ENCODE peak calls at places on chromosomes 11 and 22, in seven cellular contexts. One of them, this sample, is unnamed.
A peak's percentile ranks its signal among the peaks of the same experiment; 100 is the strongest.

GRCh38 chr11:71496421-71496820 is 30.6 kb upstream of the KRTAP5-7 start:
- DNase-seq in heart right ventricle: no peak
- DNase-seq in foreskin fibroblast: no peak
- DNase-seq in Caco-2: peak; percentile 33
- DNase-seq in HCT116: no peak
- DNase-seq in psoas muscle: no peak
- DNase-seq in fibroblast of lung: no peak
- DNase-seq in this sample: no peak

GRCh38 chr22:31248138-31248745 is 36.1 kb downstream of the LIMK2 start:
- DNase-seq in heart right ventricle: peak; percentile 81
- DNase-seq in foreskin fibroblast: peak; percentile 85
- DNase-seq in Caco-2: peak; percentile 82
- DNase-seq in HCT116: no peak
- DNase-seq in psoas muscle: peak; percentile 77
- DNase-seq in fibroblast of lung: peak; percentile 97
- DNase-seq in this sample: peak; percentile 97

GRCh38 chr11:19740586-19740985 is 27.9 kb downstream of the NAV2 start:
- DNase-seq in heart right ventricle: no peak
- DNase-seq in foreskin fibroblast: no peak
- DNase-seq in Caco-2: no peak
- DNase-seq in HCT116: no peak
- DNase-seq in psoas muscle: no peak
- DNase-seq in fibroblast of lung: no peak
- DNase-seq in this sample: no peak

GRCh38 chr11:59144096-59144495 is 1.4 kb downstream of the FAM111A start:
- DNase-seq in heart right ventricle: no peak
- DNase-seq in foreskin fibroblast: no peak
- DNase-seq in Caco-2: no peak
- DNase-seq in HCT116: no peak
- DNase-seq in psoas muscle: no peak
- DNase-seq in fibroblast of lung: no peak
- DNase-seq in this sample: no peak

GRCh38 chr11:60765355-60765754 is 8.7 kb downstream of the MS4A15 start:
- DNase-seq in heart right ventricle: no peak
- DNase-seq in foreskin fibroblast: no peak
- DNase-seq in Caco-2: no peak
- DNase-seq in HCT116: no peak
- DNase-seq in psoas muscle: no peak
- DNase-seq in fibroblast of lung: no peak
- DNase-seq in this sample: peak; percentile 27

GRCh38 chr11:119791047-119791446 is 62.0 kb upstream of the NECTIN1 start:
- DNase-seq in heart right ventricle: no peak
- DNase-seq in foreskin fibroblast: no peak
- DNase-seq in Caco-2: peak; percentile 40
- DNase-seq in HCT116: no peak
- DNase-seq in psoas muscle: no peak
- DNase-seq in fibroblast of lung: no peak
- DNase-seq in this sample: no peak

GRCh38 chr11:93842461-93842860 is 8.0 kb downstream of the VSTM5 start:
- DNase-seq in heart right ventricle: no peak
- DNase-seq in foreskin fibroblast: peak; percentile 18
- DNase-seq in Caco-2: no peak
- DNase-seq in HCT116: peak; percentile 67
- DNase-seq in psoas muscle: no peak
- DNase-seq in fibroblast of lung: peak; percentile 95
- DNase-seq in this sample: peak; percentile 91

GRCh38 chr11:94077568-94078293 is 50.9 kb upstream of the PANX1 start:
- DNase-seq in heart right ventricle: no peak
- DNase-seq in foreskin fibroblast: no peak
- DNase-seq in Caco-2: no peak
- DNase-seq in HCT116: no peak
- DNase-seq in psoas muscle: no peak
- DNase-seq in fibroblast of lung: no peak
- DNase-seq in this sample: no peak

GRCh38 chr11:106281455-106282173 is 204.2 kb downstream of the AASDHPPT start:
- DNase-seq in heart right ventricle: no peak
- DNase-seq in foreskin fibroblast: peak; percentile 83
- DNase-seq in Caco-2: no peak
- DNase-seq in HCT116: peak; percentile 18
- DNase-seq in psoas muscle: no peak
- DNase-seq in fibroblast of lung: peak; percentile 92
- DNase-seq in this sample: peak; percentile 95

GRCh38 chr11:82899191-82899820 is 924 bp downstream of the PRCP start:
- DNase-seq in heart right ventricle: no peak
- DNase-seq in foreskin fibroblast: no peak
- DNase-seq in Caco-2: no peak
- DNase-seq in HCT116: no peak
- DNase-seq in psoas muscle: no peak
- DNase-seq in fibroblast of lung: no peak
- DNase-seq in this sample: no peak

GRCh38 chr11:34633990-34634725 is 13.3 kb downstream of the EHF start:
- DNase-seq in heart right ventricle: no peak
- DNase-seq in foreskin fibroblast: no peak
- DNase-seq in Caco-2: no peak
- DNase-seq in HCT116: no peak
- DNase-seq in psoas muscle: no peak
- DNase-seq in fibroblast of lung: peak; percentile 45
- DNase-seq in this sample: peak; percentile 76

GRCh38 chr22:34800265-34800664 is 265.7 kb upstream of the ISX start:
- DNase-seq in heart right ventricle: peak; percentile 24
- DNase-seq in foreskin fibroblast: no peak
- DNase-seq in Caco-2: no peak
- DNase-seq in HCT116: no peak
- DNase-seq in psoas muscle: no peak
- DNase-seq in fibroblast of lung: peak; percentile 64
- DNase-seq in this sample: no peak

GRCh38 chr11:72724851-72725730 is 27.1 kb downstream of the ARAP1 start:
- DNase-seq in heart right ventricle: peak; percentile 78
- DNase-seq in foreskin fibroblast: peak; percentile 67
- DNase-seq in Caco-2: peak; percentile 83
- DNase-seq in HCT116: peak; percentile 71
- DNase-seq in psoas muscle: peak; percentile 65
- DNase-seq in fibroblast of lung: peak; percentile 71
- DNase-seq in this sample: peak; percentile 87

GRCh38 chr11:112715091-112715490 is 246.1 kb upstream of the NCAM1 start:
- DNase-seq in heart right ventricle: no peak
- DNase-seq in foreskin fibroblast: no peak
- DNase-seq in Caco-2: no peak
- DNase-seq in HCT116: no peak
- DNase-seq in psoas muscle: no peak
- DNase-seq in fibroblast of lung: peak; percentile 2
- DNase-seq in this sample: no peak

GRCh38 chr22:22693531-22693884 is 49.1 kb downstream of the GGTLC2 start:
- DNase-seq in heart right ventricle: no peak
- DNase-seq in foreskin fibroblast: no peak
- DNase-seq in Caco-2: no peak
- DNase-seq in HCT116: no peak
- DNase-seq in psoas muscle: no peak
- DNase-seq in fibroblast of lung: no peak
- DNase-seq in this sample: no peak

GRCh38 chr22:22691716-22692701 is 47.6 kb downstream of the GGTLC2 start:
- DNase-seq in heart right ventricle: no peak
- DNase-seq in foreskin fibroblast: peak; percentile 58
- DNase-seq in Caco-2: no peak
- DNase-seq in HCT116: no peak
- DNase-seq in psoas muscle: no peak
- DNase-seq in fibroblast of lung: no peak
- DNase-seq in this sample: peak; percentile 17

GRCh38 chr22:22696104-22696503 is 51.7 kb downstream of the GGTLC2 start:
- DNase-seq in heart right ventricle: no peak
- DNase-seq in foreskin fibroblast: no peak
- DNase-seq in Caco-2: no peak
- DNase-seq in HCT116: no peak
- DNase-seq in psoas muscle: no peak
- DNase-seq in fibroblast of lung: no peak
- DNase-seq in this sample: no peak

GRCh38 chr22:22692707-22693530 is 48.5 kb downstream of the GGTLC2 start:
- DNase-seq in heart right ventricle: no peak
- DNase-seq in foreskin fibroblast: peak; percentile 71
- DNase-seq in Caco-2: peak; percentile 83
- DNase-seq in HCT116: no peak
- DNase-seq in psoas muscle: no peak
- DNase-seq in fibroblast of lung: peak; percentile 25
- DNase-seq in this sample: peak; percentile 13

DNA sequence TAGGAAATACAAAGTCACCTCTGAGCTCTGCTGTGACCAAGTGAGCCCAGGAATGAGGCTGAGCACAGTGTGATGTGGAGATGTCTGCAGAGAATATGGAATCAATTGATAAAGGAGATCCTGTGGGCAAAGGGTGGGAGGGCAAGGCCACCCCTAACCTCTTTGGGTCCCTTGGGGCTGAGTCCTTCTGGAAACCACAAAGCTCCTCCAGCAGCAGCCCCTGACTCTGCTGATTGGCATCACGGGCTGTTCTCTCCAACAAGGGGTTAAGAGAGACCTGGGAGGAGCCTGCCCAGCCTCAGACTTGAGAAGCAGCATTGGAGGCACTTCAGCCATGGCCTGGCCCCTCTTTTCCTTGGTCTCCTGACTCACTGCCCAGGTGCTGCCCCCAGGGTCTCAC is 49.7 kb downstream of the GGTLC2 start:
- DNase-seq in heart right ventricle: no peak
- DNase-seq in foreskin fibroblast: no peak
- DNase-seq in Caco-2: no peak
- DNase-seq in HCT116: no peak
- DNase-seq in psoas muscle: no peak
- DNase-seq in fibroblast of lung: no peak
- DNase-seq in this sample: no peak
- TF ChIP-seq CTCF in heart right ventricle: no peak
- TF ChIP-seq CTCF in foreskin fibroblast: no peak
- TF ChIP-seq CTCF in Caco-2: no peak
- TF ChIP-seq CTCF in HCT116: no peak
- TF ChIP-seq CTCF in psoas muscle: no peak
- TF ChIP-seq CTCF in fibroblast of lung: no peak
- TF ChIP-seq CTCF in this sample: no peak

DNA sequence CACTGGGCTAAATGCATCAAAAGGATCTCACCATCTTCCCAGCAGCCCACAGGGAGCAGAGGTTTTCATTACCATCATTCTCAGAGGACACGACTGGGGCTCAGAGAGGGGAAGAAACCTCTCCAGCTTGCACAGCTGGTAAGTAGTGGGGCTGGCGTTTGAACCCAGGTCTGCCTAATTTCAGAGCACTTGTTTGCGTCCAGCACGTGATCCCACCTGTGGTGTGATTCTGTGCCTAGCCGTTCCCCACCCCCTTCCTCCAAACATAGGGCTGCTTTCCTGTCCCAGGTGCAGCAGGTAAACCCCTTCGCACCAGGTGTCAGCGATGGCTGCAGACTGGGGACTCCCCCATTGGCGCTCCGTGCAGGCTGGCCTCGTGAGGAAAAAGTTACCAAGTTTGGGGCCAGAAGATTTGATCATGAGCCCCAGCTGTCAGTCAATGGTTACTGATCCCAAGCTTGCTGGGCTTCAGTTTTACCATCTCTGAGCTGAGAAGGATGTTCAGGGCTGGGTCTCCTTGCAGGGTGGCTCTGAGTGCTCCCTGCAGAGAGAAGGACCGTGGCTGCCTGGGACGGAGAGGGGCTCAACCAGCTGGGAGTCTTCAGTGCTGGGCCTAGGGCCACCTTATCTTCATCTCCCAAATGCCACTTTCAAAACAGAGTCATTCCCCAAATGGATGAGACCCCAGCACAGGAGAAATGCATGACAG is 445.6 kb downstream of the TBC1D22A start:
- DNase-seq in heart right ventricle: no peak
- DNase-seq in foreskin fibroblast: no peak
- DNase-seq in Caco-2: peak; percentile 27
- DNase-seq in HCT116: no peak
- DNase-seq in psoas muscle: no peak
- DNase-seq in fibroblast of lung: no peak
- DNase-seq in this sample: no peak
- H3K4me3 ChIP-seq in heart right ventricle: no peak overlapping the region
- H3K4me3 ChIP-seq in foreskin fibroblast: no peak overlapping the region
- H3K4me3 ChIP-seq in Caco-2: no peak overlapping the region
- H3K4me3 ChIP-seq in HCT116: no peak overlapping the region
- H3K4me3 ChIP-seq in psoas muscle: no peak overlapping the region
- H3K4me3 ChIP-seq in fibroblast of lung: no peak overlapping the region
- H3K4me3 ChIP-seq in this sample: no peak overlapping the region

GRCh38 chr11:64314805-64315561 is 2.4 kb downstream of the TRMT112 start:
- DNase-seq in heart right ventricle: no peak
- DNase-seq in foreskin fibroblast: no peak
- DNase-seq in Caco-2: no peak
- DNase-seq in HCT116: no peak
- DNase-seq in psoas muscle: no peak
- DNase-seq in fibroblast of lung: no peak
- DNase-seq in this sample: no peak

GRCh38 chr11:64312947-64313346 is 4.4 kb downstream of the TRMT112 start:
- DNase-seq in heart right ventricle: no peak
- DNase-seq in foreskin fibroblast: no peak
- DNase-seq in Caco-2: no peak
- DNase-seq in HCT116: no peak
- DNase-seq in psoas muscle: no peak
- DNase-seq in fibroblast of lung: no peak
- DNase-seq in this sample: no peak

GRCh38 chr11:64313491-64314145 is 3.7 kb downstream of the TRMT112 start:
- DNase-seq in heart right ventricle: peak; percentile 48
- DNase-seq in foreskin fibroblast: no peak
- DNase-seq in Caco-2: no peak
- DNase-seq in HCT116: no peak
- DNase-seq in psoas muscle: peak; percentile 80
- DNase-seq in fibroblast of lung: no peak
- DNase-seq in this sample: no peak

GRCh38 chr11:64317325-64317960 is at the start of gene TRMT112:
- DNase-seq in heart right ventricle: peak; percentile 98
- DNase-seq in foreskin fibroblast: peak; percentile 93
- DNase-seq in Caco-2: peak; percentile 100
- DNase-seq in HCT116: peak; percentile 99
- DNase-seq in psoas muscle: peak; percentile 96
- DNase-seq in fibroblast of lung: peak; percentile 99
- DNase-seq in this sample: peak; percentile 100

DNA sequence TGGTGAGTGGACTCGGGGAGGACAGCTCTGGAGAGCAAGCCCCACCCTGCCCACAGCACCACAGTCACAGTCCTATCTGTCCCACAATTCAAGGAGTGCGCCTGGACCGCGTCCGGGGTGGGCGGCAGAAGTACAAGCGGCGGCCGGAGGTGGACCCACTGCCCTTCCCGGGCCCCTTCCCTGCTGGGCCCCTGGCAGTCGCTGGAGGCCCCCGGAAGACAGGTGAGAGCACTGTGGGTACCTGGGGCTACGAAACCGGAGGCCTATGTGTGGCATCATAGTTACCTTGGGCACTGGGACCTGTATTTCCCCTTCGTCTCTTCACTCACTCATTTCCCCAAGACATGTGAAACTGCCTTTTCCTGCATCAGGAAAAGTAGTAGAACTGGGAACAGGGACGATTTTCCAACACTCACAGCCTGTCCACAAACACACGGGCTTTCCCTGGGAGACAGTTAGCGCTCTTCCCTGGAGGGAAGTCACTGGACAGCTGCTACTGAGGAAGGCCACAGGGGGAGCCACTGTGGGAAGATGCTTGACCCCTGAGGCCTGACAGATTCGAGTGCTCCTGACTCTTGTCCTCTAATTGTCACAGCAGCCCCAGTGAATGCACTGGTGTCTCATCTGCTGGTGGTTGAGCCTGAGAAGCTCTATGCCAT is 3.1 kb downstream of the TRMT112 start:
- DNase-seq in heart right ventricle: no peak
- DNase-seq in foreskin fibroblast: no peak
- DNase-seq in Caco-2: no peak
- DNase-seq in HCT116: no peak
- DNase-seq in psoas muscle: no peak
- DNase-seq in fibroblast of lung: no peak
- DNase-seq in this sample: no peak
- TF ChIP-seq CTCF in heart right ventricle: no peak
- TF ChIP-seq CTCF in foreskin fibroblast: peak; percentile 23
- TF ChIP-seq CTCF in Caco-2: no peak
- TF ChIP-seq CTCF in HCT116: no peak
- TF ChIP-seq CTCF in psoas muscle: no peak
- TF ChIP-seq CTCF in fibroblast of lung: no peak
- TF ChIP-seq CTCF in this sample: peak; percentile 12

GRCh38 chr11:45663486-45664375 is 1.7 kb downstream of the CHST1 start:
- DNase-seq in heart right ventricle: no peak
- DNase-seq in foreskin fibroblast: peak; percentile 14
- DNase-seq in Caco-2: no peak
- DNase-seq in HCT116: no peak
- DNase-seq in psoas muscle: no peak
- DNase-seq in fibroblast of lung: no peak
- DNase-seq in this sample: peak; percentile 22
- H3K4me3 ChIP-seq in heart right ventricle: peak overlapping the region; percentile 76
- H3K4me3 ChIP-seq in foreskin fibroblast: no peak overlapping the region
- H3K4me3 ChIP-seq in Caco-2: no peak overlapping the region
- H3K4me3 ChIP-seq in HCT116: no peak overlapping the region
- H3K4me3 ChIP-seq in psoas muscle: peak overlapping the region; percentile 80
- H3K4me3 ChIP-seq in fibroblast of lung: no peak overlapping the region
- H3K4me3 ChIP-seq in this sample: no peak overlapping the region

This sample was measured in epithelial cell of esophagus.